ENCODE peak calls at places on chromosomes 13 and 19, in six cellular contexts. C is activated CD8-positive, alpha-beta T cell treated with anti-CD3 and anti-CD28 coated beads, Interleukin-2, amount 10 ng/mL, durations not matched to agents 7 days and 5 days; F is T-helper 1 cell; U is left ventricle myocardium inferior; O is tibial artery; K is breast epithelium. X is an unnamed sample.

GRCh38 chr13:22112956-22113750 is 442.3 kb downstream of the FGF9 start:
- DNase-seq in U (no peak), O (no peak), K (no peak), F (no peak), C (no peak), X (no peak)

GRCh38 chr13:42720116-42720857 is 61.1 kb upstream of the FAM216B start:
- DNase-seq in K (no peak), U (no peak), C (no peak), O (no peak), F (no peak), X (no peak)

GRCh38 chr19:31214086-31214485 is 135.2 kb downstream of the TSHZ3 start:
- DNase-seq in F (peak), U (peak), O (peak), K (peak), C (peak), X (peak)

GRCh38 chr19:41025871-41026270 is 34.8 kb downstream of the CYP2B6 start:
- DNase-seq in C (no peak), F (no peak), O (no peak), U (no peak), K (no peak), X (no peak)

GRCh38 chr13:94620286-94620896 is 18.7 kb downstream of the GPR180 start:
- DNase-seq in O (no peak), K (no peak), F (no peak), C (peak), U (no peak), X (no peak)

GRCh38 chr13:68692049-68692448 is 1415.6 kb upstream of the ATXN8OS start:
- DNase-seq in U (no peak), K (no peak), F (no peak), C (no peak), O (no peak), X (no peak)

GRCh38 chr13:48896312-48896711 is 79.4 kb upstream of the FNDC3A start:
- DNase-seq in K (no peak), U (no peak), F (no peak), C (no peak), O (no peak), X (no peak)

GRCh38 chr19:4976412-4977298 is 7.7 kb downstream of the KDM4B start:
- DNase-seq in K (peak), U (peak), O (peak), F (no peak), C (no peak), X (no peak)

GRCh38 chr13:87684850-87685735 is 13.9 kb downstream of the SLITRK5 start:
- DNase-seq in C (no peak), F (no peak), O (no peak), U (no peak), K (no peak), X (no peak)

GRCh38 chr19:49368711-49369358 is 5.2 kb downstream of the DKKL1 start:
- DNase-seq in F (no peak), U (no peak), O (no peak), C (no peak), K (no peak), X (no peak)

GRCh38 chr13:42405665-42406390 is 133.9 kb downstream of the AKAP11 start:
- DNase-seq in C (peak), O (no peak), F (no peak), U (no peak), K (no peak), X (no peak)

GRCh38 chr19:47610902-47611301 is 2.0 kb downstream of the BICRA start:
- DNase-seq in C (no peak), K (no peak), F (no peak), U (no peak), O (no peak), X (no peak)

GRCh38 chr19:4009990-4010807 is 2.7 kb downstream of the PIAS4 start:
- DNase-seq in C (no peak), U (no peak), K (no peak), F (no peak), O (no peak), X (no peak)

GRCh38 chr13:44306401-44307192 is 67.0 kb upstream of the SERP2 start:
- DNase-seq in K (no peak), C (no peak), O (peak), F (no peak), U (peak), X (no peak)

GRCh38 chr19:50791594-50792245 is 1.5 kb downstream of the ACP4 start:
- DNase-seq in C (no peak), U (no peak), F (no peak), K (no peak), O (no peak), X (no peak)

X was measured in CD8-positive, alpha-beta memory T cell.